ENCODE peak calls at places on chromosome 11, in seven cellular contexts. One of them, this sample, is unnamed.

GRCh38 chr11:1293619-1294015 is 15.8 kb downstream of the TOLLIP start:
- DNase-seq in tibial nerve: no peak
- DNase-seq in sigmoid colon: no peak
- DNase-seq in stomach: peak; percentile 56
- DNase-seq in ovary: no peak
- DNase-seq in A549: peak; percentile 53
- DNase-seq in upper lobe of left lung: peak; percentile 21
- DNase-seq in this sample: peak; percentile 31

GRCh38 chr11:96091476-96091875 is 167.6 kb upstream of the MTMR2 start:
- DNase-seq in ovary: no peak
- DNase-seq in sigmoid colon: no peak
- DNase-seq in upper lobe of left lung: no peak
- DNase-seq in tibial nerve: no peak
- DNase-seq in stomach: no peak
- DNase-seq in A549: peak; percentile 23
- DNase-seq in this sample: no peak

GRCh38 chr11:82733444-82734119 is at the start of gene FAM181B:
- DNase-seq in ovary: peak; percentile 49
- DNase-seq in sigmoid colon: peak; percentile 72
- DNase-seq in stomach: peak; percentile 38
- DNase-seq in A549: peak; percentile 32
- DNase-seq in upper lobe of left lung: no peak
- DNase-seq in tibial nerve: peak; percentile 31
- DNase-seq in this sample: peak; percentile 38

GRCh38 chr11:2557381-2557780 is 112.6 kb downstream of the KCNQ1 start:
- DNase-seq in stomach: no peak
- DNase-seq in upper lobe of left lung: no peak
- DNase-seq in tibial nerve: no peak
- DNase-seq in sigmoid colon: peak; percentile 9
- DNase-seq in A549: no peak
- DNase-seq in ovary: no peak
- DNase-seq in this sample: peak; percentile 0

GRCh38 chr11:95884364-95884763 is 39.5 kb downstream of the MTMR2 start:
- DNase-seq in upper lobe of left lung: no peak
- DNase-seq in sigmoid colon: no peak
- DNase-seq in ovary: no peak
- DNase-seq in tibial nerve: no peak
- DNase-seq in A549: no peak
- DNase-seq in stomach: no peak
- DNase-seq in this sample: no peak

GRCh38 chr11:46075928-46076327 is 45.3 kb downstream of the PHF21A start:
- DNase-seq in sigmoid colon: no peak
- DNase-seq in stomach: no peak
- DNase-seq in upper lobe of left lung: no peak
- DNase-seq in ovary: no peak
- DNase-seq in tibial nerve: no peak
- DNase-seq in A549: peak; percentile 5
- DNase-seq in this sample: no peak

GRCh38 chr11:58656348-58656747 is 33.9 kb downstream of the CNTF start:
- DNase-seq in tibial nerve: no peak
- DNase-seq in upper lobe of left lung: no peak
- DNase-seq in sigmoid colon: no peak
- DNase-seq in A549: no peak
- DNase-seq in stomach: no peak
- DNase-seq in ovary: no peak
- DNase-seq in this sample: no peak

GRCh38 chr11:77147668-77148321 is 19.7 kb downstream of the MYO7A start:
- DNase-seq in sigmoid colon: no peak
- DNase-seq in tibial nerve: no peak
- DNase-seq in stomach: peak; percentile 44
- DNase-seq in ovary: no peak
- DNase-seq in A549: no peak
- DNase-seq in upper lobe of left lung: peak; percentile 43
- DNase-seq in this sample: peak; percentile 46

GRCh38 chr11:13595166-13595565 is 73.3 kb upstream of the FAR1 start:
- DNase-seq in sigmoid colon: no peak
- DNase-seq in ovary: no peak
- DNase-seq in upper lobe of left lung: no peak
- DNase-seq in tibial nerve: no peak
- DNase-seq in A549: no peak
- DNase-seq in stomach: no peak
- DNase-seq in this sample: no peak

GRCh38 chr11:64321533-64321932 is 3.6 kb downstream of the PRDX5 start:
- DNase-seq in upper lobe of left lung: peak; percentile 82
- DNase-seq in sigmoid colon: no peak
- DNase-seq in A549: no peak
- DNase-seq in stomach: peak; percentile 87
- DNase-seq in ovary: no peak
- DNase-seq in tibial nerve: no peak
- DNase-seq in this sample: peak; percentile 85

GRCh38 chr11:122659676-122660571 is 4.4 kb downstream of the UBASH3B start:
- DNase-seq in A549: no peak
- DNase-seq in upper lobe of left lung: no peak
- DNase-seq in stomach: no peak
- DNase-seq in sigmoid colon: no peak
- DNase-seq in ovary: no peak
- DNase-seq in tibial nerve: no peak
- DNase-seq in this sample: no peak

GRCh38 chr11:110801328-110801727 is 89.1 kb upstream of the ARHGAP20 start:
- DNase-seq in A549: no peak
- DNase-seq in stomach: no peak
- DNase-seq in sigmoid colon: no peak
- DNase-seq in ovary: no peak
- DNase-seq in tibial nerve: no peak
- DNase-seq in upper lobe of left lung: peak; percentile 56
- DNase-seq in this sample: peak; percentile 13

GRCh38 chr11:90373971-90374370 is 151.1 kb upstream of the CHORDC1 start:
- DNase-seq in A549: no peak
- DNase-seq in stomach: no peak
- DNase-seq in ovary: no peak
- DNase-seq in sigmoid colon: no peak
- DNase-seq in tibial nerve: no peak
- DNase-seq in upper lobe of left lung: no peak
- DNase-seq in this sample: no peak

GRCh38 chr11:72524711-72525110 is 90.4 kb upstream of the CLPB start:
- DNase-seq in upper lobe of left lung: no peak
- DNase-seq in A549: no peak
- DNase-seq in sigmoid colon: no peak
- DNase-seq in stomach: no peak
- DNase-seq in tibial nerve: no peak
- DNase-seq in ovary: no peak
- DNase-seq in this sample: no peak

GRCh38 chr11:79087238-79087956 is 353.4 kb downstream of the TENM4 start:
- DNase-seq in upper lobe of left lung: no peak
- DNase-seq in stomach: no peak
- DNase-seq in ovary: no peak
- DNase-seq in A549: peak; percentile 86
- DNase-seq in tibial nerve: no peak
- DNase-seq in sigmoid colon: no peak
- DNase-seq in this sample: no peak

GRCh38 chr11:79086056-79086455 is 354.8 kb downstream of the TENM4 start:
- DNase-seq in upper lobe of left lung: no peak
- DNase-seq in ovary: no peak
- DNase-seq in A549: no peak
- DNase-seq in stomach: no peak
- DNase-seq in sigmoid colon: no peak
- DNase-seq in tibial nerve: no peak
- DNase-seq in this sample: no peak

GRCh38 chr11:79087957-79088318 is 352.9 kb downstream of the TENM4 start:
- DNase-seq in upper lobe of left lung: no peak
- DNase-seq in ovary: no peak
- DNase-seq in tibial nerve: no peak
- DNase-seq in sigmoid colon: no peak
- DNase-seq in A549: no peak
- DNase-seq in stomach: no peak
- DNase-seq in this sample: no peak

GRCh38 chr11:79090191-79090590 is 350.6 kb downstream of the TENM4 start:
- DNase-seq in stomach: no peak
- DNase-seq in upper lobe of left lung: no peak
- DNase-seq in A549: no peak
- DNase-seq in tibial nerve: no peak
- DNase-seq in sigmoid colon: no peak
- DNase-seq in ovary: no peak
- DNase-seq in this sample: no peak

DNA sequence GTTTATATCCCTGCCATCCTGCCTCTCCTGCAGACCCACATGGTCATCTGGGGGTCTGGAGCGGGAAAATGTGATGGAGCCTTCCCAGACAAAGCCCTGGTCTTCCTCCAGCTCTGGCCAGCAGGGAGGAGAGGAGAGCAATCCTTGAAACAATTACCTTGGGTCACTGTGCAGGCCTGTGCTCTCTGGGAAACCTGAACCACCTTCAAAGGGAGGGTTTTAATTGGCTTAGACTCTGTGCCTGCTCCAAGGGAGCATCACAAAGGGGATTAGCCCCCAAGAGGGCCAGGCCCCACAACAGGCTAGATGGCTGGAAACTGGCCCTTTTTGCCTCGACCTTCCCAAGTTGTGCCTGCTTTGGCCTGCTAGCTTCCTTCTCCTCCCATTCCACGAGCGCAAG is 351.9 kb downstream of the TENM4 start:
- DNase-seq in stomach: no peak
- DNase-seq in sigmoid colon: no peak
- DNase-seq in upper lobe of left lung: no peak
- DNase-seq in A549: no peak
- DNase-seq in ovary: no peak
- DNase-seq in tibial nerve: no peak
- DNase-seq in this sample: no peak
- TF ChIP-seq EP300 in stomach: no peak
- TF ChIP-seq EP300 in sigmoid colon: no peak
- TF ChIP-seq EP300 in upper lobe of left lung: no peak
- TF ChIP-seq EP300 in A549: no peak
- TF ChIP-seq EP300 in ovary: no peak
- TF ChIP-seq EP300 in tibial nerve: no peak
- TF ChIP-seq EP300 in this sample: no peak

DNA sequence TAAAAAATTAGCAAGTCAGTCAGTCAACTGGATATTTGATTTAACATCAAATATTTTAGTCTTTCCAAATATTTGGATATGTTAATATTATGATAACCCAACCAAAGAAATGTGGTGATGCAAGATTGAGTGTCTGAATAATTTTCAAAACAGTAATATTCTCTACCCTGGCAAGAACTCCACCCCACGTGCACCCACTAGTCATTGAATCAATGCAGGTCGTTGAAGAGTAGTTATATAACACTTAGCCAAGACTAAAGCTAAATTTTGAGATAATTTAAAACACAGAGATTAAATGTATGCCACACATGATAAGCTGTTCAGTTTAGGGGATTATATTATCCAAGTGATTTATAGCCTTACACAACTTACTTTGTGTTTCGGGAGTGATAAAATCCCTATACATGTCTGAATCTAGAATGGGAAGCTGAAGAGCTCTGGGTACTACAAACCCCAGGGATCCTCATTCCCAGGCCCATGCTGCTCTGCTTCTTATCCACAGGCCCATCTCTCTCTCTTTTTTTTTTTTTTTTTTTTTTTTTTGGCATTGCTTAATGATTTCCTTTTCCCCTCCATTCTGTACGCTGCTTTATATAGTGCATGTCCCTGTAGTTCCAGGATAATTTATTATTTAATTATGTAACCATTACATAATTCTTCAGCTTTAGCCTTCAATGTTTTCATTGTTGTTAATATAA is 392.9 kb downstream of the NTM start:
- DNase-seq in tibial nerve: peak; percentile 17
- DNase-seq in upper lobe of left lung: no peak
- DNase-seq in ovary: no peak
- DNase-seq in sigmoid colon: no peak
- DNase-seq in stomach: no peak
- DNase-seq in A549: no peak
- DNase-seq in this sample: no peak
- TF ChIP-seq POLR2A in tibial nerve: no peak
- TF ChIP-seq POLR2A in upper lobe of left lung: no peak
- TF ChIP-seq POLR2A in ovary: no peak
- TF ChIP-seq POLR2A in sigmoid colon: no peak
- TF ChIP-seq POLR2A in stomach: no peak
- TF ChIP-seq POLR2A in A549: no peak
- TF ChIP-seq POLR2A in this sample: no peak

DNA sequence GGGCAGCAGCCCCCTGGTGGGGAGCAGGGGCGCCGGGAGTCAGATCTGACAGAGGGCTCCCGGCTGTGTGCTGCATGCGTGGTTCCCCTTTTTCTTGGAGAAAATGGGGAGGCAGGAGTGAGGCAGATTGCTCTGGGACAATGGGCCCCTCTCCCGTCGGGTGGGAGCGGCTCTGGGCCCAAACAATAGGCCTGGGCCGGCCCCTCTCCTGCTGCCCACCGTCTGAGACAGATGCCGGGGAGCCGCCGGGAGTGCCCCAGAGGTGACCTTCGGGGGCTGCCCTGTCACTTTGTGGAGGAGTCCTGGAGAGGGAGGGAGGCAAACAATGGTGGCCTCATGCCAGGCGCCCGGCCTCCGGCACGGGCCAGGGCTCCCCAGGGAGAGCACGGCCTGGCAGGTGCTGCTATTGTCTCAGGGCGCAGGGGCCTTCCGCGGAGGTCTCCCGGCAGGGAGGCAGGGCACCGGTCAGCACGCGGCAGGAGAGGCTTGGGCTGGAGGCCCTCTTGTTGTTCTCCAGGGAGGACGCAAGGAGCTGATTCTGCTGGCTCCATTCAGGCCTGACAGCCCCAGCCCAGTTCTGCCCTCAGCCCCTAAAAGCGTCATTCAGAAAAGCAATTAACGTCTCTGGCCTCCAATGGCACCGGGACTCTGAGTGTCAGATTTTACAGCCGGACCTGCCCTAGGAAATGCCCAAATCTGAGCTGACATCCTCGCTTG is 44.8 kb downstream of the SMIM38 start:
- DNase-seq in upper lobe of left lung: no peak
- DNase-seq in sigmoid colon: peak; percentile 50
- DNase-seq in ovary: no peak
- DNase-seq in stomach: no peak
- DNase-seq in A549: no peak
- DNase-seq in tibial nerve: no peak
- DNase-seq in this sample: no peak
- TF ChIP-seq EP300 in upper lobe of left lung: no peak
- TF ChIP-seq EP300 in sigmoid colon: no peak
- TF ChIP-seq EP300 in ovary: no peak
- TF ChIP-seq EP300 in stomach: no peak
- TF ChIP-seq EP300 in A549: no peak
- TF ChIP-seq EP300 in tibial nerve: no peak
- TF ChIP-seq EP300 in this sample: no peak

DNA sequence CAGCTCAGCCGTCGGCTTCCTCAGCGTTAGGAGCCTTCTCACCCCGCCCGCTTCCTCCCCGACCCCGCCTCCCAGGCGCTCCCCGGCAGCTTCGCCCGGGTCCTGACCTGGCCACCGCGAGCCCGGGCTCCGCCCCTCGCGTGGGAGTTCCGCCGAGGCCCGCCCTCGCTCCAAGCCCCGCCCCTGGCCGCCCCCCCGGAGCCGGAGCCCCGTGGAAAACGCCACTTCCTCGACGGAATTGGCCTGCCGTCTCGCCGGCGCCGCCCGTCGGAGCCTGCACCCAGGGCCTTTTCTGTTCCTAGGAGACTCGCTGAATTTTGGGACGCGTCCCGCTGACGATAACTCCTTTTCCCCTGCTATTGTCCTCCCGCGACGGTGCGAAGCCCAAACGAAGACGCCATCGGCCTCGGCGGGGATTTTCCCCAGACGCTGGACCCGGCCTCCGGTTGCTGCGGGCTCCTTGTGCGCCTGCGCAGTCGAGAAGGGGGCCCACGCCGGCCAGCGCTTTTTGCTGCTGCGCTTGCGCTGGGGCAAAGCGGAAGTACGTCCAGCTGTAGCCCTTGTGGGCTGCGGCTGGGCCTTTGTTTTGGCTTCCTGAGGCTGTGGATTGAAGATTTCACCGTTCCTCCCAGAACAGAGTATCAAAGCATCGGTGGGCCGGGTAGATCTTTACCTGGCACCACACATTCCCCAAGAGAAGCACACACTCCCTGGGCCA is 10.0 kb downstream of the RELA start:
- DNase-seq in upper lobe of left lung: peak; percentile 96
- DNase-seq in ovary: peak; percentile 95
- DNase-seq in sigmoid colon: peak; percentile 97
- DNase-seq in stomach: peak; percentile 95
- DNase-seq in tibial nerve: peak; percentile 85
- DNase-seq in A549: peak; percentile 91
- DNase-seq in this sample: peak; percentile 96
- TF ChIP-seq POLR2A in upper lobe of left lung: peak; percentile 54
- TF ChIP-seq POLR2A in ovary: peak; percentile 70
- TF ChIP-seq POLR2A in sigmoid colon: peak; percentile 69
- TF ChIP-seq POLR2A in stomach: peak; percentile 48
- TF ChIP-seq POLR2A in tibial nerve: peak; percentile 50
- TF ChIP-seq POLR2A in A549: peak; percentile 64
- TF ChIP-seq POLR2A in this sample: peak; percentile 67

This sample was measured in transverse colon.